ENCODE peak calls at places on chromosomes 16 and 17, in five cellular contexts. P is SW480; D is globus pallidus; B is Peyer's patch; S is activated T-cell treated with anti-CD3 and anti-CD28 coated beads, Interleukin-2, amount 50 U/mL, for 48 hours. K is an unnamed sample.

GRCh38 chr16:14455577-14455976 is 174.5 kb downstream of the PARN start:
- DNase-seq in P (peak; percentile 66), D (no peak), B (no peak), S (no peak), K (no peak)

GRCh38 chr16:27195941-27196595 is 7.3 kb upstream of the KDM8 start:
- DNase-seq in P (peak; percentile 93), D (no peak), B (no peak), S (no peak), K (no peak)

GRCh38 chr17:49223517-49224197 is 6.9 kb downstream of the PHOSPHO1 start:
- DNase-seq in P (no peak), D (no peak), B (peak; percentile 85), S (peak; percentile 88), K (peak; percentile 94)

GRCh38 chr16:57141822-57142631 is 43.8 kb downstream of the PSME3IP1 start:
- DNase-seq in P (no peak), D (no peak), B (peak; percentile 47), S (peak; percentile 50), K (peak; percentile 70)

GRCh38 chr16:74568961-74569631 is 37.8 kb downstream of the GLG1 start:
- DNase-seq in P (no peak), D (no peak), B (no peak), S (no peak), K (no peak)

GRCh38 chr17:57035971-57036481 is 49.0 kb upstream of the AKAP1 start:
- DNase-seq in P (no peak), D (no peak), B (peak; percentile 78), S (no peak), K (no peak)

GRCh38 chr16:67672739-67673662 is 6.4 kb downstream of the C16orf86 start:
- DNase-seq in P (peak; percentile 39), D (peak; percentile 55), B (peak; percentile 85), S (peak; percentile 72), K (peak; percentile 73)

GRCh38 chr16:54928016-54928356 is 2.7 kb upstream of the IRX5 start:
- DNase-seq in P (peak; percentile 49), D (no peak), B (no peak), S (no peak), K (no peak)

GRCh38 chr16:71459510-71459909 is 2.5 kb downstream of the ZNF23 start:
- DNase-seq in P (no peak), D (no peak), B (no peak), S (no peak), K (no peak)

GRCh38 chr16:81634380-81635121 is 144.5 kb upstream of the PLCG2 start:
- DNase-seq in P (no peak), D (no peak), B (no peak), S (no peak), K (no peak)

GRCh38 chr16:67431077-67431804 is at the start of gene HSD11B2:
- DNase-seq in P (peak; percentile 67), D (peak; percentile 65), B (peak; percentile 88), S (peak; percentile 45), K (peak; percentile 75)

GRCh38 chr17:79788989-79789942 is 7.6 kb downstream of the CBX8 start:
- DNase-seq in P (no peak), D (no peak), B (no peak), S (no peak), K (no peak)

GRCh38 chr17:42720996-42721583 is 23.8 kb downstream of the EZH1 start:
- DNase-seq in P (peak; percentile 56), D (peak; percentile 82), B (no peak), S (no peak), K (no peak)

GRCh38 chr16:80619824-80620223 is 79.0 kb downstream of the DYNLRB2 start:
- DNase-seq in P (peak; percentile 25), D (no peak), B (no peak), S (no peak), K (no peak)

GRCh38 chr17:81601525-81602120 is 35.3 kb downstream of the NPLOC4 start:
- DNase-seq in P (peak; percentile 56), D (peak; percentile 61), B (peak; percentile 78), S (peak; percentile 27), K (no peak)

GRCh38 chr17:59373879-59374495 is 42.5 kb downstream of the YPEL2 start:
- DNase-seq in P (no peak), D (no peak), B (no peak), S (no peak), K (no peak)

GRCh38 chr16:48918520-48919258 is 308.7 kb upstream of the N4BP1 start:
- DNase-seq in P (peak; percentile 45), D (no peak), B (no peak), S (no peak), K (no peak)

GRCh38 chr17:42561908-42562844 is at the start of gene COASY:
- DNase-seq in P (peak; percentile 94), D (peak; percentile 94), B (peak; percentile 98), S (peak; percentile 96), K (peak; percentile 96)

GRCh38 chr17:279776-280175 is 72.8 kb downstream of the RPH3AL start:
- DNase-seq in P (no peak), D (no peak), B (no peak), S (no peak), K (no peak)

GRCh38 chr16:11498683-11499082 is 88.0 kb downstream of the LITAF start:
- DNase-seq in P (no peak), D (no peak), B (no peak), S (no peak), K (no peak)

GRCh38 chr16:6682142-6682811 is 650.4 kb upstream of the RBFOX1 start:
- DNase-seq in P (peak; percentile 6), D (peak; percentile 36), B (peak; percentile 47), S (peak; percentile 18), K (no peak)

GRCh38 chr16:47734987-47735594 is 274.0 kb downstream of the PHKB start:
- DNase-seq in P (no peak), D (no peak), B (no peak), S (no peak), K (no peak)

GRCh38 chr16:69888005-69888560 is 63.1 kb upstream of the CLEC18A start:
- DNase-seq in P (no peak), D (no peak), B (no peak), S (no peak), K (no peak)

GRCh38 chr17:80035937-80036714 is at the start of gene CCDC40:
- DNase-seq in P (peak; percentile 81), D (peak; percentile 73), B (peak; percentile 91), S (peak; percentile 69), K (peak; percentile 85)

GRCh38 chr17:78322858-78323455 is 36.9 kb downstream of the SOCS3 start:
- DNase-seq in P (no peak), D (no peak), B (peak; percentile 64), S (no peak), K (no peak)

GRCh38 chr16:69589434-69590269 is 23.9 kb downstream of the NFAT5 start:
- DNase-seq in P (no peak), D (no peak), B (no peak), S (no peak), K (no peak)

GRCh38 chr16:5634781-5635180 is 537.2 kb upstream of the EEF2KMT start:
- DNase-seq in P (peak; percentile 8), D (no peak), B (no peak), S (no peak), K (no peak)

GRCh38 chr17:6660765-6661463 is 9.4 kb downstream of the C17orf100 start:
- DNase-seq in P (no peak), D (peak; percentile 39), B (peak; percentile 63), S (peak; percentile 43), K (no peak)

K was measured in activated CD8-positive, alpha-beta memory T cell treated with anti-CD3 and anti-CD28 coated beads for 24 hours.